ENCODE peak calls at places on chromosomes 1 and 21, in six cellular contexts. One of them, this sample, is unnamed.

GRCh38 chr1:243712890-243713425 is 137.1 kb downstream of the AKT3 start:
- DNase-seq in transverse colon: no peak
- DNase-seq in GM12878: no peak
- DNase-seq in sigmoid colon: no peak
- DNase-seq in stomach: no peak
- DNase-seq in A549: no peak
- DNase-seq in this sample: no peak

GRCh38 chr1:198444792-198445191 is 95.7 kb downstream of the ATP6V1G3 start:
- DNase-seq in stomach: no peak
- DNase-seq in GM12878: no peak
- DNase-seq in transverse colon: no peak
- DNase-seq in sigmoid colon: no peak
- DNase-seq in A549: no peak
- DNase-seq in this sample: no peak

GRCh38 chr1:29684141-29684540 is 447.8 kb downstream of the PTPRU start:
- DNase-seq in transverse colon: no peak
- DNase-seq in sigmoid colon: no peak
- DNase-seq in GM12878: no peak
- DNase-seq in stomach: no peak
- DNase-seq in A549: no peak
- DNase-seq in this sample: no peak

GRCh38 chr1:202643397-202644218 is 66.6 kb downstream of the SYT2 start:
- DNase-seq in A549: no peak
- DNase-seq in GM12878: no peak
- DNase-seq in sigmoid colon: no peak
- DNase-seq in transverse colon: peak
- DNase-seq in stomach: no peak
- DNase-seq in this sample: no peak

GRCh38 chr1:191240925-191241324 is 763.3 kb upstream of the BRINP3 start:
- DNase-seq in sigmoid colon: no peak
- DNase-seq in transverse colon: no peak
- DNase-seq in stomach: no peak
- DNase-seq in A549: no peak
- DNase-seq in GM12878: no peak
- DNase-seq in this sample: no peak

GRCh38 chr1:99643021-99643779 is 2.7 kb upstream of the PALMD start:
- DNase-seq in sigmoid colon: no peak
- DNase-seq in transverse colon: no peak
- DNase-seq in GM12878: no peak
- DNase-seq in A549: no peak
- DNase-seq in stomach: no peak
- DNase-seq in this sample: no peak

GRCh38 chr1:204027446-204027845 is 45.5 kb upstream of the SOX13 start:
- DNase-seq in A549: no peak
- DNase-seq in transverse colon: no peak
- DNase-seq in sigmoid colon: no peak
- DNase-seq in stomach: no peak
- DNase-seq in GM12878: no peak
- DNase-seq in this sample: no peak

GRCh38 chr1:89615676-89616598 is 17.0 kb upstream of the LRRC8C start:
- DNase-seq in transverse colon: peak
- DNase-seq in stomach: peak
- DNase-seq in GM12878: no peak
- DNase-seq in sigmoid colon: no peak
- DNase-seq in A549: no peak
- DNase-seq in this sample: no peak

GRCh38 chr1:64675718-64676345 is 69.0 kb upstream of the RAVER2 start:
- DNase-seq in stomach: no peak
- DNase-seq in A549: peak
- DNase-seq in sigmoid colon: no peak
- DNase-seq in transverse colon: no peak
- DNase-seq in GM12878: no peak
- DNase-seq in this sample: no peak

GRCh38 chr1:160625725-160626498 is 20.9 kb downstream of the SLAMF1 start:
- DNase-seq in transverse colon: no peak
- DNase-seq in GM12878: no peak
- DNase-seq in sigmoid colon: no peak
- DNase-seq in A549: no peak
- DNase-seq in stomach: no peak
- DNase-seq in this sample: no peak

GRCh38 chr1:167196185-167196584 is 24.5 kb upstream of the POU2F1 start:
- DNase-seq in transverse colon: no peak
- DNase-seq in GM12878: no peak
- DNase-seq in A549: no peak
- DNase-seq in stomach: no peak
- DNase-seq in sigmoid colon: no peak
- DNase-seq in this sample: no peak

GRCh38 chr1:241979071-241979470 is 19.8 kb downstream of the MAP1LC3C start:
- DNase-seq in transverse colon: no peak
- DNase-seq in sigmoid colon: no peak
- DNase-seq in GM12878: no peak
- DNase-seq in A549: no peak
- DNase-seq in stomach: no peak
- DNase-seq in this sample: no peak

GRCh38 chr1:183686228-183686627 is 33.1 kb upstream of the APOBEC4 start:
- DNase-seq in A549: no peak
- DNase-seq in GM12878: no peak
- DNase-seq in sigmoid colon: no peak
- DNase-seq in stomach: no peak
- DNase-seq in transverse colon: no peak
- DNase-seq in this sample: no peak

GRCh38 chr1:208047476-208047934 is 136.6 kb upstream of the CD34 start:
- DNase-seq in transverse colon: peak
- DNase-seq in GM12878: no peak
- DNase-seq in A549: no peak
- DNase-seq in sigmoid colon: peak
- DNase-seq in stomach: peak
- DNase-seq in this sample: peak

GRCh38 chr1:207944571-207944970 is 33.6 kb upstream of the CD34 start:
- DNase-seq in stomach: no peak
- DNase-seq in A549: no peak
- DNase-seq in transverse colon: no peak
- DNase-seq in GM12878: no peak
- DNase-seq in sigmoid colon: no peak
- DNase-seq in this sample: no peak

GRCh38 chr21:42336065-42336464 is 14.7 kb downstream of the TFF2 start:
- DNase-seq in sigmoid colon: peak
- DNase-seq in A549: no peak
- DNase-seq in transverse colon: no peak
- DNase-seq in GM12878: no peak
- DNase-seq in stomach: no peak
- DNase-seq in this sample: no peak

GRCh38 chr1:116374340-116375164 is 1.5 kb downstream of the ATP1A1 start:
- DNase-seq in sigmoid colon: no peak
- DNase-seq in A549: no peak
- DNase-seq in GM12878: no peak
- DNase-seq in transverse colon: peak
- DNase-seq in stomach: no peak
- DNase-seq in this sample: no peak

GRCh38 chr1:32014937-32015363 is 1.3 kb downstream of the KHDRBS1 start:
- DNase-seq in stomach: no peak
- DNase-seq in GM12878: no peak
- DNase-seq in sigmoid colon: no peak
- DNase-seq in A549: no peak
- DNase-seq in transverse colon: no peak
- DNase-seq in this sample: no peak

GRCh38 chr1:27395441-27396195 is 3.2 kb downstream of the GPR3 start:
- DNase-seq in sigmoid colon: peak
- DNase-seq in A549: peak
- DNase-seq in transverse colon: peak
- DNase-seq in GM12878: no peak
- DNase-seq in stomach: peak
- DNase-seq in this sample: peak
- TF ChIP-seq POLR2A in sigmoid colon: no peak
- TF ChIP-seq POLR2A in A549: no peak
- TF ChIP-seq POLR2A in transverse colon: no peak
- TF ChIP-seq POLR2A in GM12878: no peak
- TF ChIP-seq POLR2A in stomach: no peak
- TF ChIP-seq POLR2A in this sample: no peak

GRCh38 chr21:35478096-35479080 is 429.3 kb upstream of the RUNX1 start:
- DNase-seq in A549: no peak
- DNase-seq in transverse colon: no peak
- DNase-seq in GM12878: no peak
- DNase-seq in sigmoid colon: no peak
- DNase-seq in stomach: no peak
- DNase-seq in this sample: no peak
- H3K27ac ChIP-seq in A549: no peak
- H3K27ac ChIP-seq in transverse colon: peak
- H3K27ac ChIP-seq in GM12878: no peak
- H3K27ac ChIP-seq in sigmoid colon: no peak
- H3K27ac ChIP-seq in stomach: peak
- H3K27ac ChIP-seq in this sample: peak

GRCh38 chr1:15543589-15544568 is 17.2 kb downstream of the DNAJC16 start:
- DNase-seq in A549: no peak
- DNase-seq in sigmoid colon: no peak
- DNase-seq in GM12878: no peak
- DNase-seq in transverse colon: no peak
- DNase-seq in stomach: no peak
- DNase-seq in this sample: no peak
- TF ChIP-seq EP300 in A549: no peak
- TF ChIP-seq EP300 in sigmoid colon: no peak
- TF ChIP-seq EP300 in GM12878: no peak
- TF ChIP-seq EP300 in transverse colon: no peak
- TF ChIP-seq EP300 in stomach: no peak
- TF ChIP-seq EP300 in this sample: no peak

DNA sequence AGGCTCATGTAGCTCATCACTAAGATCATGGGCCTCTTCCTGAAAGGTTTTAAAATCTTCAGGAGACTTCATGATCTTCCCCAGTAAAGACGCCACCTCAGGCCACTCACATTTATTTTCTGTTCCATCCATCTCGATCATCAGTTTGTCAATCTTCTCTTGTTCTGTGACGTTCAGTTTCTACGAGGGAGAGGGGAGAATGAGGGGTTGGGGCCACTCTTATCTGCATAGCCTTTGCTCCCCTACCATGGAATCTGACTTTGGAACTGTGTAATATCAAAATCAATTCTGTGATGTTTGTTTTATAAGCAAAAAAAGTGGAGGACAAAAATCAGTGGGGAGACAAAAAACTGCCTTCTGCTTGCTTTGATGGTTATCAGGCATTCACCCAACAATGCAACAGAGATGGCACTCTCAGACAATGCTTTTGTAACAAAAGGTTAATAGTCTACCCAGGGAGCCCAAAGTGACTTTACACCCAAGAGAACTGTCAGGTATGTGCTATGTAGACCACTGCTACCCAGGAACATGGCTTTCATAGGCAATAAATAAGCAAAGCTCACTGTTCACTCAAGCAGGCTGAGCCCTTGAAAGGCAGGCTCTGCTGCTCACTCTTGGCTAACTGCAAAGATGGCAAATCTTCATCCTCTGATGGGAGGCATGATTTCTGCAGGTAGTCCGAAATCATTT is 10.5 kb downstream of the ENO1 start:
- DNase-seq in GM12878: no peak
- DNase-seq in stomach: no peak
- DNase-seq in sigmoid colon: no peak
- DNase-seq in A549: no peak
- DNase-seq in transverse colon: no peak
- DNase-seq in this sample: no peak
- TF ChIP-seq POLR2A in GM12878: peak
- TF ChIP-seq POLR2A in stomach: no peak
- TF ChIP-seq POLR2A in sigmoid colon: no peak
- TF ChIP-seq POLR2A in A549: no peak
- TF ChIP-seq POLR2A in transverse colon: no peak
- TF ChIP-seq POLR2A in this sample: no peak

GRCh38 chr1:109493805-109494539 is at the start of gene CYB561D1:
- DNase-seq in A549: peak
- DNase-seq in GM12878: peak
- DNase-seq in transverse colon: peak
- DNase-seq in stomach: peak
- DNase-seq in sigmoid colon: peak
- DNase-seq in this sample: peak
- H3K27ac ChIP-seq in A549: peak
- H3K27ac ChIP-seq in GM12878: peak
- H3K27ac ChIP-seq in transverse colon: peak
- H3K27ac ChIP-seq in stomach: peak
- H3K27ac ChIP-seq in sigmoid colon: peak
- H3K27ac ChIP-seq in this sample: no peak

DNA sequence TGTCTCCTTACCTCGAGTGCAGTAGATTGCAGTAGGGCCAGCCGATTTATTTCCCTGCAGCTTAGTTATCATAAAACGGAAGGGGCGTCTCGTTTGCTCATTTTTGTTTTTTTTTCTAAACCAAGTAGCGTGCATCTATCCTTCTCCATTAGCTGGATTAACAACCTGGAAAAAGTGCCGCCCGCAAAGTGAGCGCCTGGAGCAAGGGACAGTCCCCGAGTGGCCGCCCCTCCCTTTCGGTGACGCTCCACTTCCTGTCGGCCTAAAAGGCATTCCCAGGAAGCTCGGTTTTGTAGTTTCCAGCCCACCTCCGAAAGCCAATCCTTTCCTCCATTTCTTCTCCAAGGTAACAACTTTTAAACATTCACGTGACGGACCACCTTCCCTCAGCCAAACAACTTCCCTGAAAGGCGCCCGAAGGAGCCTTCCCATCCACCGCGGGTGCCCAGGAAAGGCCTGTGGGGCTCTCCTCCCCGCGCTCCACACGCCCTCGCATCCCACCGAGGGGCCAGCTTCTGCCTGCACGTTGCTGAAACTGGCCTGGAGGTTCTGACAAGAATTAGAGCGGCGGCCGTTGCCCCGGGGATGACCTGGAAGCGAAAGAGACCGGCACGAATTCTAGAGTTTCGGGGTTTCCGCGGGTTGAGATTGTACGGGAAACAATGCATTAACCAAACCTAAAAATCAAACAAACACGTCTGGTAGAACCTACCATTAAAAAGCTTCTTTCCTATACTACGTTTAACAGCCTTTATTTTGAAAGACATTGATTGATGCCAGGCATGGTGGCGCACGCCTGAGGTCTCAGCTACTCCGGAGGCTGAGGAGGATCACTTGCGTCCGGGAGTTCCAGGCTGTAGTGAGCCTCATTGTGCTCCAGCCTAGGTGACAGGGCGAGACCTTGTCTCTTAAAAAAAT is at the start of gene EXTL2:
- DNase-seq in A549: peak
- DNase-seq in GM12878: no peak
- DNase-seq in stomach: peak
- DNase-seq in sigmoid colon: peak
- DNase-seq in transverse colon: peak
- DNase-seq in this sample: peak
- TF ChIP-seq EP300 in A549: no peak
- TF ChIP-seq EP300 in GM12878: no peak
- TF ChIP-seq EP300 in stomach: no peak
- TF ChIP-seq EP300 in sigmoid colon: no peak
- TF ChIP-seq EP300 in transverse colon: no peak
- TF ChIP-seq EP300 in this sample: no peak

DNA sequence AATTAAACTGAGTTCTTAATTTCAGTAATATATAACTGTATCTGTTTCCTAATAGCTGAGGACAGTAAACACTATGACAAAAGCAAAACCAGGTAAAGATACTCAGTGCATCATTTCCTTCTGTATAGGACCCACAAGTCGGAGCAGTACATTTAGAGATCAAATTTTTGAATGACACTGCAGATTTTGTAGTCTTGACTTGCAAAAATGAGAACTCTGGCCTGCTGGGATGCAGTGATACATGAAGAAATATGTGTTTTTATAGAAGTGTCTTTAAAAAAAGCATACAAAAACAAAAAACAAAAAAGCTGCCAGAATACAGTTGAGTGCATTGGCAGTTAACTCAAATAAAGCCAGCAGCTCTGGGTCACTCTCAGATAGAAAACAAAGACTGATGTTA is 19.0 kb downstream of the GART start:
- DNase-seq in GM12878: no peak
- DNase-seq in sigmoid colon: no peak
- DNase-seq in stomach: no peak
- DNase-seq in transverse colon: no peak
- DNase-seq in A549: no peak
- DNase-seq in this sample: no peak
- TF ChIP-seq POLR2A in GM12878: no peak
- TF ChIP-seq POLR2A in sigmoid colon: no peak
- TF ChIP-seq POLR2A in stomach: no peak
- TF ChIP-seq POLR2A in transverse colon: no peak
- TF ChIP-seq POLR2A in A549: no peak
- TF ChIP-seq POLR2A in this sample: no peak